ENCODE peak calls at places on chromosomes 3 and 15, in six cellular contexts. Q is H7, N is fibroblast of the aortic adventitia, F is cardiac fibroblast, M is sciatic nerve, H is foreskin fibroblast. W is an unnamed sample.

GRCh38 chr3:128846501-128846900 is 32.9 kb upstream of the ACAD9 start:
- DNase-seq in Q (peak), N (no peak), F (no peak), M (no peak), H (no peak), W (no peak)

GRCh38 chr3:47225310-47225906 is 57.2 kb downstream of the KIF9 start:
- DNase-seq in H (peak), Q (no peak), N (peak), F (peak), M (no peak), W (no peak)

GRCh38 chr3:114447545-114447944 is 153.7 kb downstream of the TIGIT start:
- DNase-seq in F (no peak), M (no peak), H (peak), Q (no peak), N (no peak), W (no peak)

GRCh38 chr15:39587291-39587909 is 6.5 kb downstream of the THBS1 start:
- DNase-seq in N (peak), M (no peak), H (peak), F (no peak), Q (no peak), W (no peak)

GRCh38 chr3:190676477-190676876 is 162.6 kb downstream of the IL1RAP start:
- DNase-seq in M (no peak), N (peak), F (no peak), H (no peak), Q (no peak), W (no peak)

GRCh38 chr3:46833346-46834300 is 29.6 kb downstream of the MYL3 start:
- DNase-seq in F (no peak), Q (peak), M (peak), N (no peak), H (no peak), W (no peak)

GRCh38 chr3:172103724-172104123 is 64.3 kb downstream of the FNDC3B start:
- DNase-seq in H (peak), N (peak), M (no peak), Q (no peak), F (peak), W (no peak)

GRCh38 chr3:124229407-124229806 is 237.5 kb upstream of the ROPN1 start:
- DNase-seq in H (no peak), M (no peak), Q (no peak), N (no peak), F (no peak), W (no peak)

GRCh38 chr3:173529062-173529711 is 131.6 kb downstream of the NLGN1 start:
- DNase-seq in H (peak), Q (peak), N (no peak), M (no peak), F (peak), W (no peak)

GRCh38 chr3:42162462-42162861 is 71.3 kb downstream of the TRAK1 start:
- DNase-seq in H (no peak), N (no peak), Q (no peak), M (no peak), F (no peak), W (no peak)

GRCh38 chr3:50318615-50319014 is 3.9 kb downstream of the HYAL2 start:
- DNase-seq in N (no peak), F (no peak), M (no peak), H (no peak), Q (no peak), W (no peak)

GRCh38 chr3:81743096-81744025 is 18.1 kb downstream of the GBE1 start:
- DNase-seq in H (peak), Q (no peak), F (peak), N (peak), M (no peak), W (no peak)

GRCh38 chr3:187719628-187720336 is 17.4 kb upstream of the RTP2 start:
- DNase-seq in Q (peak), F (no peak), H (peak), N (no peak), M (no peak), W (no peak)

GRCh38 chr3:30555968-30556367 is 50.4 kb upstream of the TGFBR2 start:
- DNase-seq in N (no peak), M (no peak), H (no peak), F (no peak), Q (no peak), W (no peak)

GRCh38 chr15:101138913-101139880 is 112.7 kb downstream of the CHSY1 start:
- DNase-seq in Q (no peak), M (no peak), N (no peak), H (no peak), F (no peak), W (no peak)

GRCh38 chr3:59480486-59480995 is 430.7 kb upstream of the CFAP20DC start:
- DNase-seq in H (peak), M (no peak), F (peak), Q (no peak), N (peak), W (no peak)

GRCh38 chr15:70792171-70792573 is 28.8 kb upstream of the UACA start:
- DNase-seq in Q (no peak), F (peak), H (peak), N (peak), M (no peak), W (no peak)